ENCODE peak calls at places on chromosomes 1 and 21, in nine cellular contexts. One of them, this sample, is unnamed.

GRCh38 chr1:85607126-85607912 is 26.8 kb downstream of the CCN1 start:
- DNase-seq in LoVo: peak; percentile 87
- DNase-seq in stimulated activated CD4-positive, alpha-beta T cell treated with anti-CD3 and anti-CD28 coated beads, TNF-alpha, amount 100 ng/mL, for 1 hour: no peak
- DNase-seq in AG09319: peak; percentile 85
- DNase-seq in H7: peak; percentile 72
- DNase-seq in BJ: peak; percentile 99
- DNase-seq in GM10248: no peak
- DNase-seq in stomach: no peak
- DNase-seq in NCI-H524: no peak
- DNase-seq in this sample: no peak

GRCh38 chr1:209513226-209513625 is 70.3 kb upstream of the CAMK1G start:
- DNase-seq in BJ: no peak
- DNase-seq in stomach: no peak
- DNase-seq in AG09319: peak; percentile 5
- DNase-seq in NCI-H524: no peak
- DNase-seq in LoVo: peak; percentile 18
- DNase-seq in stimulated activated CD4-positive, alpha-beta T cell treated with anti-CD3 and anti-CD28 coated beads, TNF-alpha, amount 100 ng/mL, for 1 hour: no peak
- DNase-seq in GM10248: peak; percentile 37
- DNase-seq in H7: peak; percentile 50
- DNase-seq in this sample: no peak

GRCh38 chr1:153617677-153618076 is 1.6 kb upstream of the S100A14 start:
- DNase-seq in stomach: peak; percentile 91
- DNase-seq in LoVo: peak; percentile 78
- DNase-seq in stimulated activated CD4-positive, alpha-beta T cell treated with anti-CD3 and anti-CD28 coated beads, TNF-alpha, amount 100 ng/mL, for 1 hour: peak; percentile 54
- DNase-seq in NCI-H524: peak; percentile 47
- DNase-seq in H7: peak; percentile 87
- DNase-seq in AG09319: peak; percentile 45
- DNase-seq in BJ: no peak
- DNase-seq in GM10248: peak; percentile 34
- DNase-seq in this sample: peak; percentile 17

GRCh38 chr1:213989740-213990472 is 2.1 kb downstream of the PROX1 start:
- DNase-seq in BJ: no peak
- DNase-seq in GM10248: no peak
- DNase-seq in stimulated activated CD4-positive, alpha-beta T cell treated with anti-CD3 and anti-CD28 coated beads, TNF-alpha, amount 100 ng/mL, for 1 hour: no peak
- DNase-seq in LoVo: no peak
- DNase-seq in AG09319: no peak
- DNase-seq in H7: no peak
- DNase-seq in stomach: no peak
- DNase-seq in NCI-H524: peak; percentile 51
- DNase-seq in this sample: no peak

GRCh38 chr1:12052997-12053686 is 10.0 kb upstream of the TNFRSF8 start:
- DNase-seq in H7: peak; percentile 73
- DNase-seq in stimulated activated CD4-positive, alpha-beta T cell treated with anti-CD3 and anti-CD28 coated beads, TNF-alpha, amount 100 ng/mL, for 1 hour: no peak
- DNase-seq in GM10248: no peak
- DNase-seq in stomach: no peak
- DNase-seq in AG09319: no peak
- DNase-seq in LoVo: no peak
- DNase-seq in NCI-H524: no peak
- DNase-seq in BJ: no peak
- DNase-seq in this sample: no peak

GRCh38 chr21:36434144-36434543 is 45.8 kb downstream of the CLDN14 start:
- DNase-seq in stomach: no peak
- DNase-seq in GM10248: no peak
- DNase-seq in NCI-H524: no peak
- DNase-seq in BJ: no peak
- DNase-seq in LoVo: no peak
- DNase-seq in H7: no peak
- DNase-seq in stimulated activated CD4-positive, alpha-beta T cell treated with anti-CD3 and anti-CD28 coated beads, TNF-alpha, amount 100 ng/mL, for 1 hour: no peak
- DNase-seq in AG09319: no peak
- DNase-seq in this sample: no peak

GRCh38 chr1:27382950-27383627 is at the start of gene CD164L2:
- DNase-seq in H7: peak; percentile 99
- DNase-seq in stomach: peak; percentile 85
- DNase-seq in GM10248: no peak
- DNase-seq in AG09319: no peak
- DNase-seq in BJ: no peak
- DNase-seq in stimulated activated CD4-positive, alpha-beta T cell treated with anti-CD3 and anti-CD28 coated beads, TNF-alpha, amount 100 ng/mL, for 1 hour: no peak
- DNase-seq in NCI-H524: no peak
- DNase-seq in LoVo: peak; percentile 68
- DNase-seq in this sample: peak; percentile 15

GRCh38 chr1:86822463-86822862 is 91.5 kb downstream of the SELENOF start:
- DNase-seq in stomach: no peak
- DNase-seq in NCI-H524: no peak
- DNase-seq in LoVo: no peak
- DNase-seq in H7: no peak
- DNase-seq in GM10248: no peak
- DNase-seq in BJ: no peak
- DNase-seq in stimulated activated CD4-positive, alpha-beta T cell treated with anti-CD3 and anti-CD28 coated beads, TNF-alpha, amount 100 ng/mL, for 1 hour: no peak
- DNase-seq in AG09319: no peak
- DNase-seq in this sample: no peak

GRCh38 chr1:154716012-154716411 is 108.0 kb upstream of the ADAR start:
- DNase-seq in GM10248: no peak
- DNase-seq in H7: no peak
- DNase-seq in AG09319: no peak
- DNase-seq in LoVo: no peak
- DNase-seq in stomach: no peak
- DNase-seq in stimulated activated CD4-positive, alpha-beta T cell treated with anti-CD3 and anti-CD28 coated beads, TNF-alpha, amount 100 ng/mL, for 1 hour: no peak
- DNase-seq in BJ: no peak
- DNase-seq in NCI-H524: peak; percentile 86
- DNase-seq in this sample: no peak

GRCh38 chr21:16794944-16795343 is 717.9 kb upstream of the CXADR start:
- DNase-seq in LoVo: no peak
- DNase-seq in NCI-H524: no peak
- DNase-seq in H7: no peak
- DNase-seq in GM10248: no peak
- DNase-seq in stomach: no peak
- DNase-seq in BJ: peak; percentile 78
- DNase-seq in AG09319: peak; percentile 57
- DNase-seq in stimulated activated CD4-positive, alpha-beta T cell treated with anti-CD3 and anti-CD28 coated beads, TNF-alpha, amount 100 ng/mL, for 1 hour: no peak
- DNase-seq in this sample: no peak

GRCh38 chr1:186806477-186806876 is 22.3 kb upstream of the PLA2G4A start:
- DNase-seq in H7: peak; percentile 3
- DNase-seq in NCI-H524: no peak
- DNase-seq in GM10248: no peak
- DNase-seq in BJ: no peak
- DNase-seq in AG09319: no peak
- DNase-seq in stimulated activated CD4-positive, alpha-beta T cell treated with anti-CD3 and anti-CD28 coated beads, TNF-alpha, amount 100 ng/mL, for 1 hour: no peak
- DNase-seq in LoVo: no peak
- DNase-seq in stomach: no peak
- DNase-seq in this sample: no peak